ENCODE peak calls at places on chromosomes 12 and 14, in eight cellular contexts. E is NB4; B is kidney tubule cell; P is left colon; N is uterus; D is NCI-H2081; M is mesenchymal stem cell; L is activated CD8-positive, alpha-beta memory T cell treated with anti-CD3 and anti-CD28 coated beads, Interleukin-2, amount 50 U/mL, for 48 hours. K is an unnamed sample.

GRCh38 chr14:93114713-93115068 is 1.0 kb downstream of the ITPK1 start:
- DNase-seq in M (no peak), P (peak), L (peak), N (no peak), B (no peak), E (no peak), D (no peak), K (peak)

GRCh38 chr12:117494833-117495714 is 133.6 kb upstream of the NOS1 start:
- DNase-seq in E (no peak), L (no peak), P (no peak), B (peak), N (no peak), M (no peak), D (peak), K (no peak)

GRCh38 chr14:38490273-38490672 is 234.4 kb upstream of the CLEC14A start:
- DNase-seq in D (no peak), N (no peak), E (no peak), L (no peak), B (no peak), P (no peak), M (no peak), K (no peak)

GRCh38 chr12:120234643-120235368 is 30.7 kb downstream of the PXN start:
- DNase-seq in L (no peak), M (peak), N (peak), E (no peak), P (peak), D (peak), B (peak), K (peak)

GRCh38 chr12:1619599-1619998 is 9.4 kb upstream of the WNT5B start:
- DNase-seq in M (no peak), P (no peak), L (no peak), B (no peak), D (no peak), E (peak), N (no peak), K (peak)

GRCh38 chr14:73796881-73797539 is 54.6 kb upstream of the PTGR2 start:
- DNase-seq in L (no peak), N (no peak), D (no peak), B (peak), E (no peak), M (no peak), P (no peak), K (no peak)

GRCh38 chr14:93115920-93116675 is at the start of gene ITPK1:
- DNase-seq in N (peak), L (peak), B (peak), P (peak), E (peak), M (peak), D (peak), K (peak)

GRCh38 chr14:90645842-90646443 is 170.3 kb downstream of the TTC7B start:
- DNase-seq in E (no peak), N (no peak), M (no peak), B (peak), P (no peak), L (no peak), D (no peak), K (no peak)

GRCh38 chr12:93484315-93484981 is 17.1 kb downstream of the MRPL42 start:
- DNase-seq in E (no peak), N (no peak), B (peak), D (no peak), L (no peak), P (no peak), M (peak), K (no peak)

GRCh38 chr14:105529506-105530445 is 3.4 kb downstream of the TMEM121 start:
- DNase-seq in B (no peak), M (no peak), P (peak), E (no peak), L (peak), D (peak), N (no peak), K (no peak)